ENCODE peak calls at places on chromosomes 3 and 15, in seven cellular contexts. V is Ammon's horn; Y is HS-5; W is NCI-H446; L is NCI-H1092; E is HL-60; O is stimulated activated naive CD8-positive, alpha-beta T cell treated with anti-CD3 and anti-CD28 coated beads, Interleukin-15, amount 100 ng/mL, for 72 hours. B is an unnamed sample.

GRCh38 chr3:10515884-10516495 is 10.6 kb upstream of the ATP2B2 start:
- DNase-seq in Y (no peak), L (no peak), E (no peak), W (no peak), V (no peak), O (no peak), B (no peak)

GRCh38 chr3:71111784-71112440 is 471.6 kb downstream of the FOXP1 start:
- DNase-seq in L (no peak), W (no peak), E (no peak), Y (peak; percentile 93), O (peak; percentile 61), V (no peak), B (no peak)

GRCh38 chr3:129226374-129226773 is 23.0 kb upstream of the COPG1 start:
- DNase-seq in W (peak; percentile 4), O (no peak), V (peak; percentile 72), Y (no peak), L (no peak), E (peak; percentile 34), B (no peak)

GRCh38 chr15:92869263-92869940 is 30.7 kb upstream of the CHD2 start:
- DNase-seq in Y (no peak), O (no peak), W (no peak), E (no peak), L (no peak), V (no peak), B (peak; percentile 76)

GRCh38 chr3:30760737-30761136 is 133.7 kb downstream of the GADL1 start:
- DNase-seq in W (no peak), L (no peak), Y (no peak), E (no peak), V (no peak), O (no peak), B (no peak)

GRCh38 chr3:4824948-4825325 is 154.3 kb upstream of the BHLHE40 start:
- DNase-seq in E (no peak), W (no peak), L (no peak), Y (peak; percentile 40), O (no peak), V (no peak), B (no peak)

GRCh38 chr3:139476348-139476747 is at the start of gene RBP2:
- DNase-seq in W (no peak), Y (no peak), O (no peak), L (no peak), V (no peak), E (no peak), B (no peak)

GRCh38 chr3:122890077-122890484 is 95.2 kb downstream of the SLC49A4 start:
- DNase-seq in O (peak; percentile 32), Y (no peak), V (peak; percentile 84), L (no peak), E (no peak), W (peak; percentile 90), B (no peak)

GRCh38 chr3:33831053-33831452 is 32.6 kb downstream of the PDCD6IP start:
- DNase-seq in O (no peak), V (no peak), L (no peak), Y (no peak), W (no peak), E (no peak), B (no peak)

GRCh38 chr15:67059127-67059553 is 6.3 kb upstream of the SMAD3 start:
- DNase-seq in L (no peak), Y (no peak), O (no peak), W (no peak), V (no peak), E (no peak), B (no peak)

GRCh38 chr3:104412608-104413580 is 953.8 kb upstream of the ALCAM start:
- DNase-seq in V (no peak), L (no peak), Y (no peak), O (no peak), W (no peak), E (no peak), B (no peak)

GRCh38 chr3:39011191-39011736 is 40.5 kb downstream of the SCN11A start:
- DNase-seq in V (peak; percentile 7), Y (no peak), O (no peak), L (no peak), W (no peak), E (no peak), B (no peak)

GRCh38 chr3:149085828-149086231 is 503 bp downstream of the HLTF start:
- DNase-seq in Y (peak; percentile 19), L (no peak), V (peak; percentile 49), W (no peak), O (peak; percentile 30), E (no peak), B (peak; percentile 40)

GRCh38 chr15:90101130-90101968 is 919 bp downstream of the IDH2 start:
- DNase-seq in V (peak; percentile 87), W (no peak), L (peak; percentile 20), E (peak; percentile 39), Y (no peak), O (peak; percentile 42), B (no peak)

GRCh38 chr15:90106522-90107117 is 4.4 kb upstream of the IDH2 start:
- DNase-seq in Y (no peak), L (no peak), E (no peak), V (no peak), W (no peak), O (no peak), B (no peak)

GRCh38 chr3:112376413-112376812 is 43.5 kb downstream of the CD200 start:
- DNase-seq in V (no peak), L (no peak), E (no peak), Y (no peak), O (no peak), W (no peak), B (no peak)

GRCh38 chr3:33115024-33115768 is 1.4 kb downstream of the CRTAP start:
- DNase-seq in L (no peak), O (no peak), Y (peak; percentile 60), V (peak; percentile 84), E (peak; percentile 91), W (peak; percentile 21), B (no peak)

GRCh38 chr3:66673305-66673704 is 172.5 kb upstream of the LRIG1 start:
- DNase-seq in Y (no peak), E (no peak), V (peak; percentile 15), W (no peak), L (no peak), O (no peak), B (no peak)

GRCh38 chr15:85444329-85444605 is 63.9 kb downstream of the AKAP13 start:
- DNase-seq in W (no peak), L (no peak), V (no peak), O (no peak), E (no peak), Y (no peak), B (no peak)

GRCh38 chr3:9147215-9147895 is 102.1 kb downstream of the SRGAP3 start:
- DNase-seq in V (no peak), E (no peak), O (no peak), Y (no peak), W (no peak), L (no peak), B (no peak)

GRCh38 chr3:44237665-44238064 is 4.0 kb upstream of the TOPAZ1 start:
- DNase-seq in O (no peak), E (no peak), L (no peak), V (no peak), Y (no peak), W (no peak), B (no peak)

GRCh38 chr3:198071602-198072285 is 111.7 kb downstream of the LMLN start:
- DNase-seq in L (no peak), E (no peak), O (peak; percentile 77), V (peak; percentile 59), W (no peak), Y (peak; percentile 99), B (no peak)

B was measured in SK-N-MC.